ENCODE peak calls at places on chromosomes 1 and 21, in five cellular contexts. One of them, this sample, is unnamed.

GRCh38 chr1:15633756-15634420 is 16.6 kb downstream of the DDI2 start:
- DNase-seq in PC-3: no peak
- DNase-seq in endothelial cell: no peak
- DNase-seq in EL: no peak
- DNase-seq in T-cell: no peak
- DNase-seq in this sample: no peak

GRCh38 chr21:40511976-40512375 is 335.0 kb downstream of the DSCAM start:
- DNase-seq in EL: no peak
- DNase-seq in T-cell: no peak
- DNase-seq in PC-3: peak
- DNase-seq in endothelial cell: no peak
- DNase-seq in this sample: no peak

GRCh38 chr1:54380285-54380882 is 25.8 kb downstream of the SSBP3 start:
- DNase-seq in PC-3: no peak
- DNase-seq in EL: no peak
- DNase-seq in T-cell: peak
- DNase-seq in endothelial cell: no peak
- DNase-seq in this sample: no peak

GRCh38 chr1:10078494-10078893 is 45.7 kb downstream of the UBE4B start:
- DNase-seq in EL: no peak
- DNase-seq in PC-3: no peak
- DNase-seq in T-cell: no peak
- DNase-seq in endothelial cell: no peak
- DNase-seq in this sample: no peak

GRCh38 chr1:33516891-33517550 is 44.6 kb downstream of the ZSCAN20 start:
- DNase-seq in PC-3: no peak
- DNase-seq in endothelial cell: no peak
- DNase-seq in T-cell: no peak
- DNase-seq in EL: no peak
- DNase-seq in this sample: no peak

GRCh38 chr21:16079830-16080229 is 350.0 kb downstream of the USP25 start:
- DNase-seq in EL: peak
- DNase-seq in PC-3: peak
- DNase-seq in T-cell: no peak
- DNase-seq in endothelial cell: no peak
- DNase-seq in this sample: peak

GRCh38 chr1:174266476-174266875 is 107.2 kb downstream of the RABGAP1L start:
- DNase-seq in T-cell: no peak
- DNase-seq in EL: no peak
- DNase-seq in endothelial cell: no peak
- DNase-seq in PC-3: no peak
- DNase-seq in this sample: no peak

GRCh38 chr1:27487927-27488522 is 1.9 kb downstream of the WASF2 start:
- DNase-seq in T-cell: no peak
- DNase-seq in PC-3: peak
- DNase-seq in endothelial cell: no peak
- DNase-seq in EL: no peak
- DNase-seq in this sample: no peak

GRCh38 chr1:150572918-150573647 is 6.3 kb downstream of the MCL1 start:
- DNase-seq in EL: peak
- DNase-seq in endothelial cell: no peak
- DNase-seq in PC-3: no peak
- DNase-seq in T-cell: no peak
- DNase-seq in this sample: peak

GRCh38 chr1:49298304-49298703 is 521.6 kb upstream of the BEND5 start:
- DNase-seq in T-cell: no peak
- DNase-seq in EL: no peak
- DNase-seq in endothelial cell: no peak
- DNase-seq in PC-3: peak
- DNase-seq in this sample: no peak

GRCh38 chr1:59298710-59299346 is 1.9 kb downstream of the FGGY start:
- DNase-seq in T-cell: no peak
- DNase-seq in PC-3: peak
- DNase-seq in endothelial cell: no peak
- DNase-seq in EL: peak
- DNase-seq in this sample: peak

GRCh38 chr1:48203287-48203900 is 19.1 kb upstream of the SLC5A9 start:
- DNase-seq in PC-3: peak
- DNase-seq in T-cell: no peak
- DNase-seq in EL: peak
- DNase-seq in endothelial cell: peak
- DNase-seq in this sample: peak

GRCh38 chr1:168373869-168374268 is 93.2 kb downstream of the TBX19 start:
- DNase-seq in T-cell: no peak
- DNase-seq in endothelial cell: no peak
- DNase-seq in PC-3: peak
- DNase-seq in EL: peak
- DNase-seq in this sample: no peak

GRCh38 chr1:203559523-203559922 is 65.6 kb downstream of the OPTC start:
- DNase-seq in endothelial cell: no peak
- DNase-seq in EL: peak
- DNase-seq in T-cell: no peak
- DNase-seq in PC-3: peak
- DNase-seq in this sample: peak

GRCh38 chr21:37507716-37508115 is 141.1 kb downstream of the DYRK1A start:
- DNase-seq in endothelial cell: no peak
- DNase-seq in PC-3: no peak
- DNase-seq in EL: no peak
- DNase-seq in T-cell: no peak
- DNase-seq in this sample: no peak

GRCh38 chr1:198778049-198778448 is 139.2 kb downstream of the PTPRC start:
- DNase-seq in T-cell: no peak
- DNase-seq in endothelial cell: no peak
- DNase-seq in PC-3: no peak
- DNase-seq in EL: no peak
- DNase-seq in this sample: peak

GRCh38 chr1:6519935-6520621 is 28.6 kb upstream of the PLEKHG5 start:
- DNase-seq in T-cell: no peak
- DNase-seq in PC-3: no peak
- DNase-seq in EL: peak
- DNase-seq in endothelial cell: no peak
- DNase-seq in this sample: peak

GRCh38 chr1:220818421-220819173 is 31.9 kb downstream of the MTARC1 start:
- DNase-seq in T-cell: no peak
- DNase-seq in endothelial cell: no peak
- DNase-seq in EL: peak
- DNase-seq in PC-3: no peak
- DNase-seq in this sample: peak

GRCh38 chr1:65423884-65424655 is 3.6 kb downstream of the LEPR start:
- DNase-seq in endothelial cell: no peak
- DNase-seq in EL: peak
- DNase-seq in T-cell: no peak
- DNase-seq in PC-3: peak
- DNase-seq in this sample: peak

GRCh38 chr1:202131956-202132821 is 9.5 kb downstream of the GPR37L1 start:
- DNase-seq in EL: no peak
- DNase-seq in PC-3: no peak
- DNase-seq in endothelial cell: no peak
- DNase-seq in T-cell: no peak
- DNase-seq in this sample: no peak

GRCh38 chr1:25642710-25643109 is 26.1 kb downstream of the MAN1C1 start:
- DNase-seq in EL: no peak
- DNase-seq in endothelial cell: no peak
- DNase-seq in PC-3: no peak
- DNase-seq in T-cell: peak
- DNase-seq in this sample: no peak

GRCh38 chr1:209885403-209886218 is 52.4 kb upstream of the SYT14 start:
- DNase-seq in T-cell: no peak
- DNase-seq in PC-3: peak
- DNase-seq in endothelial cell: no peak
- DNase-seq in EL: no peak
- DNase-seq in this sample: no peak

GRCh38 chr1:21537511-21537931 is 28.3 kb downstream of the ALPL start:
- DNase-seq in T-cell: no peak
- DNase-seq in EL: no peak
- DNase-seq in PC-3: no peak
- DNase-seq in endothelial cell: no peak
- DNase-seq in this sample: no peak

GRCh38 chr1:183180634-183181056 is 5.4 kb upstream of the LAMC2 start:
- DNase-seq in endothelial cell: peak
- DNase-seq in EL: peak
- DNase-seq in T-cell: no peak
- DNase-seq in PC-3: peak
- DNase-seq in this sample: peak

GRCh38 chr1:160366731-160367515 is at the start of gene NHLH1:
- DNase-seq in EL: no peak
- DNase-seq in PC-3: no peak
- DNase-seq in endothelial cell: no peak
- DNase-seq in T-cell: no peak
- DNase-seq in this sample: no peak

GRCh38 chr1:94741510-94741909 is 78.6 kb upstream of the SLC44A3 start:
- DNase-seq in endothelial cell: no peak
- DNase-seq in EL: no peak
- DNase-seq in T-cell: no peak
- DNase-seq in PC-3: no peak
- DNase-seq in this sample: peak

GRCh38 chr1:241972703-241973375 is 15.3 kb downstream of the BECN2 start:
- DNase-seq in PC-3: no peak
- DNase-seq in EL: peak
- DNase-seq in endothelial cell: peak
- DNase-seq in T-cell: no peak
- DNase-seq in this sample: peak

GRCh38 chr21:43370091-43370658 is 56.8 kb downstream of the SIK1 start:
- DNase-seq in EL: no peak
- DNase-seq in T-cell: no peak
- DNase-seq in PC-3: no peak
- DNase-seq in endothelial cell: no peak
- DNase-seq in this sample: peak

GRCh38 chr1:9350011-9350907 is 57.6 kb downstream of the SPSB1 start:
- DNase-seq in endothelial cell: no peak
- DNase-seq in EL: peak
- DNase-seq in T-cell: no peak
- DNase-seq in PC-3: peak
- DNase-seq in this sample: peak

GRCh38 chr1:76135835-76136234 is 61.3 kb downstream of the ST6GALNAC3 start:
- DNase-seq in PC-3: no peak
- DNase-seq in EL: no peak
- DNase-seq in T-cell: no peak
- DNase-seq in endothelial cell: no peak
- DNase-seq in this sample: no peak

GRCh38 chr1:167128261-167129227 is 34.7 kb downstream of the STYXL2 start:
- DNase-seq in endothelial cell: no peak
- DNase-seq in EL: no peak
- DNase-seq in T-cell: no peak
- DNase-seq in PC-3: peak
- DNase-seq in this sample: no peak

GRCh38 chr1:171814692-171815091 is 26.6 kb upstream of the DNM3 start:
- DNase-seq in endothelial cell: no peak
- DNase-seq in PC-3: no peak
- DNase-seq in EL: no peak
- DNase-seq in T-cell: no peak
- DNase-seq in this sample: peak

GRCh38 chr1:6965062-6965913 is 180.0 kb downstream of the CAMTA1 start:
- DNase-seq in T-cell: no peak
- DNase-seq in EL: no peak
- DNase-seq in endothelial cell: no peak
- DNase-seq in PC-3: peak
- DNase-seq in this sample: peak

GRCh38 chr1:65793359-65793732 is 651 bp downstream of the PDE4B start:
- DNase-seq in EL: peak
- DNase-seq in endothelial cell: no peak
- DNase-seq in PC-3: no peak
- DNase-seq in T-cell: no peak
- DNase-seq in this sample: peak

GRCh38 chr1:20449736-20450311 is 36.2 kb downstream of the CAMK2N1 start:
- DNase-seq in endothelial cell: no peak
- DNase-seq in EL: no peak
- DNase-seq in T-cell: no peak
- DNase-seq in PC-3: peak
- DNase-seq in this sample: no peak